ENCODE peak calls at places on chromosomes 4 and X, in four cellular contexts. One of them, this sample, is unnamed.

GRCh38 chrX:117972681-117973080 is 143.9 kb downstream of the KLHL13 start:
- DNase-seq in GM12891: no peak
- DNase-seq in GM12878: no peak
- DNase-seq in HepG2: no peak
- DNase-seq in this sample: no peak

GRCh38 chr4:41179086-41179374 is 35.3 kb downstream of the APBB2 start:
- DNase-seq in GM12878: no peak
- DNase-seq in GM12891: no peak
- DNase-seq in HepG2: no peak
- DNase-seq in this sample: no peak

GRCh38 chrX:9493936-9494335 is 29.1 kb downstream of the TBL1X start:
- DNase-seq in GM12878: no peak
- DNase-seq in HepG2: no peak
- DNase-seq in GM12891: no peak
- DNase-seq in this sample: no peak

GRCh38 chr4:80058740-80059139 is 14.3 kb downstream of the ANTXR2 start:
- DNase-seq in GM12891: peak
- DNase-seq in GM12878: peak
- DNase-seq in HepG2: no peak
- DNase-seq in this sample: peak

GRCh38 chr4:16337936-16338335 is 111.7 kb upstream of the TAPT1 start:
- DNase-seq in HepG2: no peak
- DNase-seq in GM12878: no peak
- DNase-seq in GM12891: no peak
- DNase-seq in this sample: no peak

GRCh38 chr4:147118523-147118922 is 172.9 kb upstream of the TTC29 start:
- DNase-seq in GM12891: no peak
- DNase-seq in GM12878: peak
- DNase-seq in HepG2: no peak
- DNase-seq in this sample: no peak

GRCh38 chr4:116866116-116866515 is 219.3 kb downstream of the TRAM1L1 start:
- DNase-seq in HepG2: no peak
- DNase-seq in GM12891: no peak
- DNase-seq in GM12878: no peak
- DNase-seq in this sample: no peak

GRCh38 chrX:119878740-119879139 is 7.1 kb downstream of the NDUFA1 start:
- DNase-seq in GM12891: no peak
- DNase-seq in HepG2: no peak
- DNase-seq in GM12878: no peak
- DNase-seq in this sample: no peak

GRCh38 chr4:71338846-71339593 is at the start of gene SLC4A4:
- DNase-seq in HepG2: no peak
- DNase-seq in GM12878: peak
- DNase-seq in GM12891: peak
- DNase-seq in this sample: peak

GRCh38 chrX:17007134-17007768 is 60.8 kb downstream of the REPS2 start:
- DNase-seq in GM12878: no peak
- DNase-seq in GM12891: peak
- DNase-seq in HepG2: peak
- DNase-seq in this sample: no peak

GRCh38 chr4:4233610-4234009 is 6.9 kb upstream of the OTOP1 start:
- DNase-seq in HepG2: no peak
- DNase-seq in GM12878: no peak
- DNase-seq in GM12891: no peak
- DNase-seq in this sample: no peak

GRCh38 chr4:38162240-38162784 is 202.1 kb downstream of the PTTG2 start:
- DNase-seq in GM12878: no peak
- DNase-seq in GM12891: no peak
- DNase-seq in HepG2: peak
- DNase-seq in this sample: no peak

GRCh38 chr4:73019462-73020047 is 50.0 kb downstream of the COX18 start:
- DNase-seq in GM12878: no peak
- DNase-seq in GM12891: peak
- DNase-seq in HepG2: peak
- DNase-seq in this sample: no peak

GRCh38 chr4:1351854-1352633 is 5.0 kb downstream of the UVSSA start:
- DNase-seq in GM12891: peak
- DNase-seq in HepG2: peak
- DNase-seq in GM12878: peak
- DNase-seq in this sample: peak

GRCh38 chr4:36004231-36004851 is 240.0 kb downstream of the ARAP2 start:
- DNase-seq in GM12891: no peak
- DNase-seq in HepG2: no peak
- DNase-seq in GM12878: no peak
- DNase-seq in this sample: no peak

GRCh38 chrX:46754450-46755075 is 4.4 kb downstream of the SLC9A7 start:
- DNase-seq in HepG2: no peak
- DNase-seq in GM12878: peak
- DNase-seq in GM12891: no peak
- DNase-seq in this sample: no peak

GRCh38 chrX:153557618-153558017 is 40.2 kb downstream of the ATP2B3 start:
- DNase-seq in GM12878: no peak
- DNase-seq in GM12891: no peak
- DNase-seq in HepG2: no peak
- DNase-seq in this sample: no peak

GRCh38 chr4:88868510-88868909 is 170.9 kb upstream of the NAP1L5 start:
- DNase-seq in GM12891: no peak
- DNase-seq in HepG2: no peak
- DNase-seq in GM12878: no peak
- DNase-seq in this sample: no peak

GRCh38 chr4:165905405-165906027 is 32.5 kb downstream of the TLL1 start:
- DNase-seq in GM12878: no peak
- DNase-seq in GM12891: no peak
- DNase-seq in HepG2: no peak
- DNase-seq in this sample: no peak

GRCh38 chrX:11724122-11725017 is 33.7 kb upstream of the MSL3 start:
- DNase-seq in HepG2: peak
- DNase-seq in GM12878: no peak
- DNase-seq in GM12891: no peak
- DNase-seq in this sample: no peak

GRCh38 chrX:24435038-24435437 is 30.0 kb upstream of the PDK3 start:
- DNase-seq in HepG2: no peak
- DNase-seq in GM12891: no peak
- DNase-seq in GM12878: no peak
- DNase-seq in this sample: no peak

GRCh38 chrX:2589186-2590020 is 88.6 kb upstream of the DHRSX start:
- DNase-seq in GM12878: no peak
- DNase-seq in GM12891: no peak
- DNase-seq in HepG2: no peak
- DNase-seq in this sample: no peak

GRCh38 chr4:185657191-185657590 is 121.9 kb upstream of the PDLIM3 start:
- DNase-seq in GM12891: no peak
- DNase-seq in GM12878: no peak
- DNase-seq in HepG2: no peak
- DNase-seq in this sample: no peak

DNA sequence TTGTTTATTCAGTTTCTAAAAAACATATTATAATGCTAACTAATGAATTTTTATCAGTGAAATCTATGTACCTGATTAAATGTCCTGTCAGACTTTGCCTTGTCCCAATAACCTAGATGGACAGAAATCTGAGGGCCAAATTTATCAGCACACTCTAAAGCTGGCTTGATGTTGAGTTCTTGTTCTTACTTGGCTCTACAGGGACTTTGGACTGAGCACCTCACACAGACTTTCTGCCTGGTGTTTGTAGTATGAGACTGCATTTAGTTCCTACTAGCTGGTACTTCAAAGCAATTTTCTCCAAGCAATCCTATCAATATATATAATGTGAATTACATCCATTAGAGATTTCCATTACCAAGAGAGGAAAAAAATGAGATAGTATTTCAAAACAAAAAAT is 37.8 kb downstream of the INTS12 start:
- DNase-seq in HepG2: peak
- DNase-seq in GM12878: no peak
- DNase-seq in GM12891: no peak
- DNase-seq in this sample: no peak
- TF ChIP-seq TAF1 in HepG2: no peak
- TF ChIP-seq TAF1 in GM12878: no peak
- TF ChIP-seq TAF1 in GM12891: no peak
- TF ChIP-seq TAF1 in this sample: no peak

GRCh38 chr4:150569384-150569987 is 12.5 kb upstream of the MAB21L2 start:
- DNase-seq in GM12878: no peak
- DNase-seq in GM12891: no peak
- DNase-seq in HepG2: no peak
- DNase-seq in this sample: no peak
- TF ChIP-seq POLR2AphosphoS5 in GM12878: no peak
- TF ChIP-seq POLR2AphosphoS5 in GM12891: no peak
- TF ChIP-seq POLR2AphosphoS5 in HepG2: no peak
- TF ChIP-seq POLR2AphosphoS5 in this sample: no peak

GRCh38 chrX:49199906-49200771 is at the start of gene SYP:
- DNase-seq in GM12878: no peak
- DNase-seq in GM12891: peak
- DNase-seq in HepG2: peak
- DNase-seq in this sample: peak
- TF ChIP-seq POLR2A in GM12878: peak
- TF ChIP-seq POLR2A in GM12891: peak
- TF ChIP-seq POLR2A in HepG2: peak
- TF ChIP-seq POLR2A in this sample: peak

DNA sequence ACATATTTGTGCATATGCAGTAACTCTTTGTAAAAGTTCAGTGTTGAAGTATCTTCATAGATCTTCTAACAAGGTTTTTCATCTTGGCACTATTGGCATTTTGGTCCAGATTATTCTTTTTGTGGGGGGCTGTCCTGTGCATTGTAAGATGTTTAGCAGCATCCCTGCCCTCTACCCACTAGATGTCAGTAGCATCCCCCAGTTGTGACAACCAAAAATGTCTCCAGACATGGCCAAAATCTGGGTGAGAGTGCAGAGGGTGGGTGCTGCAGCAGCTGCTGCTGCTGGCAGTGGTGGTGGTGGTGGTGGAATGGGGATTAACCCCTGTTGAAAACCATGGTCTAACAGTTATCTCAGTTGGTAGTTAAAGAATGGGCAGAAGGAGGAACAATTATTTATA is 370.0 kb downstream of the GPAT3 start:
- DNase-seq in HepG2: peak
- DNase-seq in GM12891: no peak
- DNase-seq in GM12878: no peak
- DNase-seq in this sample: no peak
- TF ChIP-seq TAF1 in HepG2: no peak
- TF ChIP-seq TAF1 in GM12891: no peak
- TF ChIP-seq TAF1 in GM12878: no peak
- TF ChIP-seq TAF1 in this sample: no peak

GRCh38 chr4:138053601-138054322 is 188.4 kb downstream of the SLC7A11 start:
- DNase-seq in GM12878: no peak
- DNase-seq in GM12891: no peak
- DNase-seq in HepG2: no peak
- DNase-seq in this sample: no peak
- TF ChIP-seq POLR2AphosphoS5 in GM12878: no peak
- TF ChIP-seq POLR2AphosphoS5 in GM12891: no peak
- TF ChIP-seq POLR2AphosphoS5 in HepG2: no peak
- TF ChIP-seq POLR2AphosphoS5 in this sample: no peak